ENCODE peak calls at places on chromosomes 5 and 9, in ten cellular contexts. U, W, Y, V, L, C, Z, X, M and F are unnamed samples.

GRCh38 chr5:107104774-107105050 is 566.0 kb downstream of the EFNA5 start:
- DNase-seq in U (no peak), W (no peak), Y (no peak), V (no peak), L (no peak), C (peak), Z (no peak), X (peak), M (peak), F (no peak)

GRCh38 chr5:74007193-74007592 is 381.2 kb downstream of the ARHGEF28 start:
- DNase-seq in U (no peak), W (no peak), Y (no peak), V (no peak), L (no peak), C (no peak), Z (no peak), X (no peak), M (no peak), F (no peak)

GRCh38 chr9:134295746-134296250 is 30.5 kb upstream of the RXRA start:
- DNase-seq in U (no peak), W (no peak), Y (no peak), V (no peak), L (no peak), C (no peak), Z (no peak), X (no peak), M (no peak), F (no peak)

GRCh38 chr9:122107291-122107805 is 14.2 kb upstream of the TTLL11 start:
- DNase-seq in U (no peak), W (no peak), Y (no peak), V (no peak), L (no peak), C (no peak), Z (no peak), X (no peak), M (no peak), F (no peak)

GRCh38 chr5:40437452-40437861 is 242.3 kb upstream of the PTGER4 start:
- DNase-seq in U (no peak), W (no peak), Y (no peak), V (no peak), L (peak), C (peak), Z (no peak), X (no peak), M (no peak), F (no peak)

GRCh38 chr5:1118231-1118698 is 6.4 kb upstream of the SLC12A7 start:
- DNase-seq in U (no peak), W (peak), Y (no peak), V (no peak), L (peak), C (peak), Z (no peak), X (no peak), M (no peak), F (peak)

GRCh38 chr5:378976-379742 is 57.6 kb downstream of the AHRR start:
- DNase-seq in U (peak), W (no peak), Y (no peak), V (no peak), L (no peak), C (no peak), Z (no peak), X (no peak), M (no peak), F (no peak)

GRCh38 chr9:136585531-136586120 is 39.8 kb upstream of the NOTCH1 start:
- DNase-seq in U (no peak), W (no peak), Y (no peak), V (no peak), L (no peak), C (no peak), Z (no peak), X (no peak), M (no peak), F (no peak)

GRCh38 chr5:58849995-58850667 is 267.3 kb downstream of the RAB3C start:
- DNase-seq in U (peak), W (peak), Y (no peak), V (no peak), L (peak), C (peak), Z (no peak), X (peak), M (peak), F (peak)

GRCh38 chr5:175689147-175689991 is 31.5 kb downstream of the HRH2 start:
- DNase-seq in U (no peak), W (no peak), Y (no peak), V (no peak), L (no peak), C (no peak), Z (no peak), X (no peak), M (no peak), F (no peak)

GRCh38 chr9:120924698-120925534 is 1.7 kb downstream of the TRAF1 start:
- DNase-seq in U (no peak), W (no peak), Y (no peak), V (no peak), L (no peak), C (peak), Z (no peak), X (no peak), M (no peak), F (no peak)

GRCh38 chr9:32247173-32247572 is 137.3 kb upstream of the ACO1 start:
- DNase-seq in U (no peak), W (no peak), Y (peak), V (no peak), L (no peak), C (no peak), Z (no peak), X (no peak), M (no peak), F (no peak)

GRCh38 chr5:10474521-10475075 is 32.9 kb downstream of the ROPN1L start:
- DNase-seq in U (no peak), W (no peak), Y (no peak), V (no peak), L (no peak), C (no peak), Z (peak), X (no peak), M (no peak), F (peak)

GRCh38 chr9:19451240-19452087 is 42.7 kb downstream of the ACER2 start:
- DNase-seq in U (no peak), W (no peak), Y (no peak), V (no peak), L (no peak), C (no peak), Z (no peak), X (no peak), M (no peak), F (no peak)

GRCh38 chr5:95486185-95486584 is 68.6 kb downstream of the SKIC3 start:
- DNase-seq in U (no peak), W (no peak), Y (no peak), V (no peak), L (no peak), C (no peak), Z (no peak), X (no peak), M (no peak), F (no peak)